ENCODE peak calls at places on chromosomes 7 and 10, in nine cellular contexts. F is Panc1, J is HCT116, R is GM23338, L is A549, P is GM12878, U is HepG2, B is SK-N-SH, Z is K562. V is an unnamed sample.

GRCh38 chr10:119538632-119539358 is 3.7 kb downstream of the RGS10 start:
- DNase-seq in U (no peak), J (no peak), B (no peak), F (no peak), R (no peak), P (no peak), L (no peak), Z (peak; percentile 77), V (no peak)

GRCh38 chr7:55111007-55111406 is 92.2 kb downstream of the EGFR start:
- DNase-seq in U (no peak), B (no peak), F (no peak), P (no peak), J (no peak), L (no peak), Z (no peak), R (no peak), V (no peak)

GRCh38 chr10:88114368-88114767 is 250.9 kb downstream of the PTEN start:
- DNase-seq in L (peak; percentile 66), F (peak; percentile 42), P (no peak), Z (peak; percentile 39), R (peak; percentile 71), B (peak; percentile 36), J (peak; percentile 35), U (peak; percentile 44), V (peak; percentile 62)

GRCh38 chr7:17408245-17408903 is 109.9 kb downstream of the AHR start:
- DNase-seq in P (no peak), B (no peak), L (peak; percentile 95), Z (no peak), F (peak; percentile 96), J (peak; percentile 74), U (peak; percentile 92), R (no peak), V (peak; percentile 88)

GRCh38 chr7:8184241-8184640 is 77.7 kb downstream of the ICA1 start:
- DNase-seq in B (no peak), L (no peak), Z (no peak), F (no peak), U (no peak), R (no peak), P (no peak), J (no peak), V (no peak)

GRCh38 chr7:87506243-87507180 is 31.0 kb upstream of the ABCB4 start:
- DNase-seq in J (peak; percentile 15), F (no peak), U (peak; percentile 11), R (no peak), P (no peak), B (peak; percentile 12), Z (no peak), L (peak; percentile 24), V (no peak)

GRCh38 chr10:15084502-15084922 is 4.1 kb downstream of the ACBD7 start:
- DNase-seq in J (peak; percentile 64), Z (peak; percentile 47), L (peak; percentile 88), U (peak; percentile 98), B (no peak), R (peak; percentile 92), P (no peak), F (no peak), V (no peak)

GRCh38 chr10:112213836-112214235 is 30.3 kb upstream of the GPAM start:
- DNase-seq in U (no peak), F (no peak), J (no peak), L (no peak), B (no peak), R (no peak), P (no peak), Z (no peak), V (no peak)

GRCh38 chr10:75234683-75235374 is 928 bp downstream of the COMTD1 start:
- DNase-seq in Z (peak; percentile 68), F (no peak), B (peak; percentile 59), P (no peak), U (no peak), R (peak; percentile 73), L (no peak), J (no peak), V (no peak)

GRCh38 chr7:98266840-98267239 is 14.6 kb upstream of the BRI3 start:
- DNase-seq in Z (no peak), B (peak; percentile 52), L (no peak), F (no peak), U (no peak), P (no peak), J (no peak), R (no peak), V (no peak)

GRCh38 chr10:120076966-120077706 is 184.6 kb downstream of the SEC23IP start:
- DNase-seq in J (no peak), U (no peak), B (no peak), F (no peak), L (no peak), R (no peak), P (no peak), Z (no peak), V (no peak)

GRCh38 chr10:133400624-133401424 is 6.9 kb downstream of the MTG1 start:
- DNase-seq in U (no peak), R (no peak), Z (no peak), B (no peak), F (no peak), L (no peak), J (no peak), P (peak; percentile 63), V (no peak)

GRCh38 chr7:20786049-20786412 is 655 bp downstream of the SP8 start:
- DNase-seq in Z (no peak), L (no peak), U (no peak), J (no peak), B (peak; percentile 38), P (no peak), R (no peak), F (no peak), V (no peak)

GRCh38 chr7:20785211-20786048 is 1.3 kb downstream of the SP8 start:
- DNase-seq in B (peak; percentile 66), P (no peak), Z (no peak), J (no peak), F (no peak), R (peak; percentile 78), U (no peak), L (no peak), V (no peak)

GRCh38 chr7:20783131-20783715 is 3.5 kb downstream of the SP8 start:
- DNase-seq in F (no peak), B (no peak), R (peak; percentile 71), J (no peak), P (no peak), Z (no peak), L (no peak), U (no peak), V (no peak)

GRCh38 chr7:20783716-20784310 is 2.9 kb downstream of the SP8 start:
- DNase-seq in Z (no peak), B (peak; percentile 69), L (no peak), R (peak; percentile 63), F (no peak), U (no peak), P (no peak), J (no peak), V (no peak)

GRCh38 chr7:20784311-20785210 is 2.1 kb downstream of the SP8 start:
- DNase-seq in R (peak; percentile 79), B (peak; percentile 62), L (peak; percentile 40), Z (no peak), J (no peak), F (no peak), P (no peak), U (no peak), V (no peak)
- TF ChIP-seq CTCF in R (peak; percentile 51), B (no peak), L (peak; percentile 27), Z (no peak), J (no peak), F (peak; percentile 57), P (no peak), U (peak; percentile 49), V (no peak)

GRCh38 chr7:129952164-129952652 is 552 bp downstream of the UBE2H start:
- DNase-seq in J (no peak), R (peak; percentile 47), P (no peak), F (no peak), B (no peak), U (no peak), L (peak; percentile 51), Z (no peak), V (no peak)
- TF ChIP-seq REST in J (no peak), R (no peak), P (no peak), F (no peak), B (no peak), U (no peak), L (no peak), Z (no peak), V (no peak)

GRCh38 chr7:111561909-111562732 is at the start of gene IMMP2L:
- DNase-seq in P (peak; percentile 46), U (peak; percentile 74), J (peak; percentile 77), Z (peak; percentile 100), F (peak; percentile 85), R (peak; percentile 91), L (peak; percentile 85), B (peak; percentile 99), V (peak; percentile 86)
- TF ChIP-seq CTCF in P (peak; percentile 41), U (peak; percentile 84), J (peak; percentile 11), Z (peak; percentile 81), F (peak; percentile 56), R (peak; percentile 68), L (peak; percentile 66), B (peak; percentile 59), V (no peak)

GRCh38 chr10:27383595-27384542 is 120.2 kb upstream of the RAB18 start:
- DNase-seq in F (peak; percentile 58), Z (no peak), L (peak; percentile 68), P (no peak), J (no peak), B (no peak), U (peak; percentile 38), R (no peak), V (no peak)
- TF ChIP-seq REST in F (no peak), Z (no peak), L (no peak), P (no peak), J (no peak), B (no peak), U (no peak), R (no peak), V (no peak)